ENCODE peak calls at places on chromosomes 2 and 18, in five cellular contexts. R is small intestine, X is tibial artery, W is mammary epithelial cell, V is skeletal muscle cell. U is an unnamed sample.

GRCh38 chr2:201149064-201149820 is 33.3 kb downstream of the CFLAR start:
- DNase-seq in W (peak; percentile 98), X (no peak), V (peak; percentile 90), R (peak; percentile 98), U (no peak)

GRCh38 chr2:3462493-3463104 is 56.7 kb downstream of the ADI1 start:
- DNase-seq in W (no peak), R (no peak), X (no peak), V (no peak), U (no peak)

GRCh38 chr2:223104741-223105140 is 52.8 kb downstream of the KCNE4 start:
- DNase-seq in R (no peak), W (no peak), X (no peak), V (no peak), U (no peak)

GRCh38 chr2:189797902-189798301 is 13.7 kb downstream of the PMS1 start:
- DNase-seq in R (no peak), X (no peak), W (no peak), V (no peak), U (no peak)

GRCh38 chr2:170244555-170244954 is 66.6 kb downstream of the MYO3B start:
- DNase-seq in W (no peak), X (no peak), R (no peak), V (no peak), U (no peak)

GRCh38 chr2:150653351-150653750 is 165.9 kb upstream of the RND3 start:
- DNase-seq in X (no peak), V (no peak), R (no peak), W (no peak), U (no peak)

GRCh38 chr2:188820576-188820975 is 153.6 kb upstream of the COL3A1 start:
- DNase-seq in R (no peak), X (no peak), W (no peak), V (no peak), U (no peak)

GRCh38 chr2:26848336-26849055 is 564 bp downstream of the DPYSL5 start:
- DNase-seq in V (no peak), R (no peak), X (no peak), W (peak; percentile 2), U (no peak)

GRCh38 chr2:12587729-12588522 is 128.8 kb upstream of the TRIB2 start:
- DNase-seq in R (peak; percentile 75), W (peak; percentile 90), V (peak; percentile 92), X (peak; percentile 24), U (no peak)

GRCh38 chr2:30145826-30146336 is 926 bp upstream of the YPEL5 start:
- DNase-seq in X (no peak), W (no peak), V (no peak), R (no peak), U (no peak)

GRCh38 chr2:37893327-37893726 is 31.8 kb upstream of the RMDN2 start:
- DNase-seq in V (no peak), W (peak; percentile 23), X (no peak), R (no peak), U (no peak)

GRCh38 chr2:135913726-135914365 is 37.6 kb upstream of the MCM6 start:
- DNase-seq in R (peak; percentile 55), V (no peak), W (peak; percentile 15), X (no peak), U (peak; percentile 64)

GRCh38 chr2:197327776-197328169 is 17.2 kb upstream of the ANKRD44 start:
- DNase-seq in V (no peak), W (no peak), X (no peak), R (no peak), U (no peak)

GRCh38 chr2:158998486-158999248 is 30.2 kb downstream of the TANC1 start:
- DNase-seq in R (no peak), W (peak; percentile 34), X (no peak), V (peak; percentile 38), U (no peak)

DNA sequence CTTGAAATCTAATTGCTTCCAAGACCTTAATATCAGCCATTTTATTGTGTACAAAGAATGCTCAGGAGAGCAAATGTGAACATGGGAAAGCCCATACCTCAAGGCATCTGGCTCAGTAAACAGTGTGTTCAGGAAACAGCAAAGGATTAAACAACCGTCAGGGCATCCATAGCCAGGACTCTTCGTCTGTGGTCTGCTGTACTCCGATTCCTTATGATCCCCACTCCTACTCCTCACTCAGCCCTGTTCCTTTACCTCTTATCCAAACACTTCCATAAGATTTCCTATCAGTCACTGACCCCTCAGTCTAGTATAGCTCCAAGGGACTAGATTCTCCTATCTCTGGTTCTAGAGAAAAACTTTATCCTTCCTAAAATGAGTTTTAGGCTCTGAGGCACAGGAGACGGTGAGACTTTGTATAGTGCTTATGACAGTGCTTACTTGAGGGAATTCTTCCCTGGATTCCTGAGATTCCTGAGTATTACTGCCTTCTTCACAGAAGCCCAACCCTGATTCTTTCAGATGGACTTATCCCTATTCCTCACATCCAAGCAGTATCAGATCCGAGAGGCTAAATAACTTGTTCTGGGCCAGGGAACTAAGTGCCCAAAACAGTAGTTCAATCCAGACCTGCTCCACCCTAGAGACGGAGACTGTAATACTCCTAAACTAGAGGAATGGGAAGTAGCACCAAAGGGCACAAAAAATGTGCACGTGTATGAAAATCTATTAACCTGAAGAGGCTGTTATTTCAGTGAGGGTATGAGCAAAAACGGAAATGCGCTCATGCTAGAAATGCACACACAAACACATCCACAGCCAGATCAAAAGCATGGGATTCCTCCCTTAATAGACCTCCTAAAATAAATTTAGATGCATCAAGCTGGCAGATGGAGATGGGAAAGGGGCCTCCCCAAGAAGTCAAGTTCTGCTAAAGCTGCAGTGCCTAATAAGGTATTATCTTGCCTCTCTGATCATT is 42.1 kb upstream of the SIGLEC15 start:
- DNase-seq in W (no peak), R (no peak), V (no peak), X (no peak), U (no peak)
- H3K4me3 ChIP-seq in W (no peak overlapping the region), R (no peak overlapping the region), V (no peak overlapping the region), X (no peak overlapping the region), U (no peak overlapping the region)

GRCh38 chr18:35407871-35408481 is 30.8 kb upstream of the ZNF396 start:
- DNase-seq in X (no peak), W (peak; percentile 66), V (peak; percentile 20), R (peak; percentile 85), U (peak; percentile 62)
- H3K4me3 ChIP-seq in X (no peak overlapping the region), W (no peak overlapping the region), V (no peak overlapping the region), R (no peak overlapping the region), U (no peak overlapping the region)

GRCh38 chr2:19362652-19363473 is 4.4 kb upstream of the OSR1 start:
- DNase-seq in V (peak; percentile 58), X (peak; percentile 76), W (peak; percentile 83), R (peak; percentile 79), U (peak; percentile 44)
- H3K4me3 ChIP-seq in V (peak overlapping the region; percentile 62), X (peak overlapping the region; percentile 57), W (peak overlapping the region; percentile 65), R (peak overlapping the region; percentile 51), U (peak overlapping the region; percentile 44)

DNA sequence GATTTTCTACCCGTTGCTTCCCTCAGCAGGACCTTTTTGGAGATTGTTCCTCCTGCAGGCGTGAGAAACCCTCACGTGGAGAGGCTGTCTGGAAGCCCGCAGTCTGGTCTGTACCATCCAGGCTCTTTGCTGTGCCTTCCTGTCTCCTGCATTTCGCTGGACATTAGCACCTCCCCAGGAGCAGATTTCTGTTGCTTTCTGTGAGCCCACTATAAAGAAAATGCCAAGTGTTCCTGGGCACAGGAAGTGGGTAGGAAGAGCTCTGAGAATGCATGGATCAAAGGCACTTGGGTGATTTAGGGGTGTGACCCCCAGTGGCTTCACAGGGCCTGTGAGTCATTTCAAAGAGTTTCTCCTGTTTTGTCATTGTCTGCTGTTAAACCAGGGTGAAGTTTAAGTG is 27.3 kb downstream of the SPTBN1 start:
- DNase-seq in V (no peak), X (no peak), W (peak; percentile 66), R (no peak), U (no peak)
- H3K4me3 ChIP-seq in V (no peak overlapping the region), X (no peak overlapping the region), W (no peak overlapping the region), R (no peak overlapping the region), U (no peak overlapping the region)

GRCh38 chr2:48282281-48282680 is 247.7 kb upstream of the STON1 start:
- DNase-seq in R (peak; percentile 28), W (no peak), X (no peak), V (no peak), U (no peak)

GRCh38 chr2:48283870-48284269 is 246.1 kb upstream of the STON1 start:
- DNase-seq in V (no peak), X (no peak), R (no peak), W (no peak), U (no peak)

GRCh38 chr2:48292429-48292828 is 237.5 kb upstream of the STON1 start:
- DNase-seq in X (no peak), V (no peak), R (no peak), W (no peak), U (no peak)

GRCh38 chr2:48284624-48285212 is 245.2 kb upstream of the STON1 start:
- DNase-seq in R (no peak), W (no peak), X (no peak), V (no peak), U (no peak)

GRCh38 chr2:48287971-48288370 is 242.0 kb upstream of the STON1 start:
- DNase-seq in V (no peak), R (no peak), X (no peak), W (no peak), U (no peak)
- H3K4me3 ChIP-seq in V (no peak overlapping the region), R (no peak overlapping the region), X (no peak overlapping the region), W (no peak overlapping the region), U (no peak overlapping the region)

DNA sequence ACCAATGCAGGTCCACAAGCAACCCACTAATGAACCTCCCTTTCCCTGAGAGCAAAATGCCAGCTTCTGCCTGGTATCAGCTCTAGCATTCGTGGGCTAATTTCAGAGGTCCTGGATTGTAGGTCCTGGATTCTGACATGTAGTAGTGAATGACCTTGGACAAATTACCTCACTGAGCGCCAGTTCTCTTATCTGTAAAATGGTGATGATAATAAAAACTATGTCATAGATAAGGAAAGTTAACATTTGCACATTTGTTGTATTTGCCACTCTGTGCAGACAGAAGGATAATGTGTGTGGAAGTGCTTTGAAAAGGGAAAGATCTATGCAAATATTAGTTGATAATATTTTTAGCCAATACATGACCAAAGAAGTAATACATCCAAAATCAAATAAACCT is 4.1 kb upstream of the TET3 start:
- DNase-seq in W (no peak), R (peak; percentile 68), X (no peak), V (no peak), U (no peak)
- H3K4me3 ChIP-seq in W (peak overlapping the region; percentile 58), R (no peak overlapping the region), X (no peak overlapping the region), V (no peak overlapping the region), U (peak overlapping the region; percentile 75)

DNA sequence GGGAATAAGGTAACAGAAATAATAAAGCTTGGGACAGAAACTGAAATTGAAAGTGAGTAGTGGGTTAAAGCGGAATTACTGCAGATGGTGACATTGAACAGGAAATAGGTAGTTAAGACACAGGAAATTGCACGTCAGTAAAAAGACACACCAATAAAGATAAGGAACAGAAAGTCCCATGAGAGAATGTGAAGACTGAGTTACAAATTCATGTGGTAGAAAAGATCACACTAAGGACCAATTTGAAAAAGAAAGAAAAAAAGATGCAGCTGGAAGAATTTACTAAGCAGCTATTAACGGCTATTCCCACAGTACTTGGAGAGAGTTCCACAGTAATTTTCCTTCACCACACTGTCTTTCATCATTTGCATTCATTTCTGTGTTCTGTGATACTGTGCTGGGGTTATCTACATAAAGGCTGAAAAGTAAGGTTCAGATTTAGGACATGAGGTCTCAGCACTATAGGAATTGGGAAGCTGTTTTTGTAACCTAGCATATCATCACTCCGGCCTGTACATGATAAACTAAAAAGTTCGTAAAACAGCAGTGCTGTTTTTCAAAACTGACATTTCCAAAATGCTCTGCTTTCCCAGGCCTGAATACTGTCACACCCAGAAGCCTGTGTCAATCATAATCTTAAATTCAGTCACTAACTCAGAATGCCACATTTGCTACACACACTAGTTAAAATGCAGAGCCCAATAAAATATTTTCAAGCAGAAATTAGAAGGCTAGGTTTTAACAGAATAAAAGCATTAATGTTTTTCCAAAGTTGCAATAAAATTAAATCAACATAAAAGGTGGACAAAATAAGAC is 42.9 kb downstream of the SRBD1 start:
- DNase-seq in X (no peak), V (no peak), R (peak; percentile 85), W (no peak), U (peak; percentile 78)
- H3K4me3 ChIP-seq in X (no peak overlapping the region), V (no peak overlapping the region), R (no peak overlapping the region), W (no peak overlapping the region), U (peak overlapping the region; percentile 52)

GRCh38 chr2:193187816-193188215 is 993.1 kb upstream of the TMEFF2 start:
- DNase-seq in R (peak; percentile 28), W (no peak), X (no peak), V (no peak), U (no peak)
- H3K4me3 ChIP-seq in R (no peak overlapping the region), W (peak overlapping the region; percentile 35), X (no peak overlapping the region), V (peak overlapping the region; percentile 8), U (no peak overlapping the region)